ENCODE peak calls at places on chromosomes 3 and 15, in seven cellular contexts. L is right cardiac atrium; B is fibroblast of mammary gland; T is stimulated activated CD8-positive, alpha-beta memory T cell treated with anti-CD3 and anti-CD28 coated beads, Interleukin-4, amount 100 ng/mL, for 48 hours; O is MG63; R is iris pigment epithelial cell; K is pancreas. G is an unnamed sample.

GRCh38 chr15:95371664-95372063 is 958.8 kb upstream of the NR2F2 start:
- DNase-seq in R (peak), B (peak), L (no peak), O (no peak), T (no peak), K (no peak), G (no peak)

GRCh38 chr3:38306941-38307340 is 24.8 kb downstream of the SLC22A14 start:
- DNase-seq in R (no peak), L (no peak), K (no peak), B (no peak), T (no peak), O (no peak), G (no peak)

GRCh38 chr3:152728346-152728980 is 106.5 kb upstream of the P2RY1 start:
- DNase-seq in K (no peak), O (no peak), B (no peak), R (no peak), T (no peak), L (no peak), G (no peak)

GRCh38 chr3:141202682-141203081 is 28.9 kb upstream of the PXYLP1 start:
- DNase-seq in L (no peak), T (no peak), O (no peak), R (no peak), K (no peak), B (no peak), G (no peak)

GRCh38 chr3:190116551-190117067 is 4.1 kb downstream of the P3H2 start:
- DNase-seq in R (peak), L (no peak), B (no peak), O (peak), T (no peak), K (no peak), G (no peak)

GRCh38 chr15:75808563-75808962 is 34.7 kb upstream of the UBE2Q2 start:
- DNase-seq in R (no peak), O (no peak), K (no peak), B (no peak), L (no peak), T (no peak), G (no peak)

GRCh38 chr3:13482106-13482690 is 2.1 kb downstream of the HDAC11 start:
- DNase-seq in B (no peak), T (no peak), R (no peak), K (peak), L (no peak), O (no peak), G (no peak)

GRCh38 chr3:62566022-62566557 is 192.7 kb upstream of the FEZF2 start:
- DNase-seq in B (no peak), T (no peak), O (no peak), R (no peak), K (no peak), L (no peak), G (no peak)

GRCh38 chr15:25810631-25811077 is 52.5 kb downstream of the ATP10A start:
- DNase-seq in T (no peak), L (no peak), R (no peak), O (no peak), B (no peak), K (no peak), G (no peak)

GRCh38 chr15:43974852-43975251 is 148.1 kb downstream of the WDR76 start:
- DNase-seq in L (no peak), K (no peak), O (no peak), R (no peak), B (no peak), T (no peak), G (no peak)

GRCh38 chr3:148077318-148077923 is 620.3 kb upstream of the AGTR1 start:
- DNase-seq in K (no peak), R (peak), O (no peak), T (no peak), B (peak), L (no peak), G (peak)

GRCh38 chr15:38068600-38068999 is 134.2 kb downstream of the TMCO5A start:
- DNase-seq in R (no peak), K (no peak), L (no peak), B (no peak), T (no peak), O (no peak), G (no peak)

G was measured in NCI-H1694.